ENCODE peak calls at places on chromosomes 7 and 10, in seven cellular contexts. One of them, this sample, is unnamed.

GRCh38 chr10:45008524-45009161 is 7.9 kb downstream of the ZNF22 start:
- DNase-seq in ovary: no peak
- DNase-seq in left lung: no peak
- DNase-seq in right lobe of liver: peak; percentile 47
- DNase-seq in heart left ventricle: no peak
- DNase-seq in heart right ventricle: no peak
- DNase-seq in transverse colon: no peak
- DNase-seq in this sample: no peak

GRCh38 chr7:127252380-127252718 is 392 bp downstream of the GRM8 start:
- DNase-seq in transverse colon: no peak
- DNase-seq in heart left ventricle: no peak
- DNase-seq in ovary: no peak
- DNase-seq in right lobe of liver: no peak
- DNase-seq in left lung: no peak
- DNase-seq in heart right ventricle: no peak
- DNase-seq in this sample: peak; percentile 56

GRCh38 chr10:119308089-119308488 is 100.7 kb downstream of the GRK5 start:
- DNase-seq in heart right ventricle: no peak
- DNase-seq in left lung: no peak
- DNase-seq in heart left ventricle: no peak
- DNase-seq in right lobe of liver: no peak
- DNase-seq in transverse colon: no peak
- DNase-seq in ovary: no peak
- DNase-seq in this sample: no peak

GRCh38 chr7:20598479-20599419 is 16.7 kb upstream of the ABCB5 start:
- DNase-seq in transverse colon: no peak
- DNase-seq in heart right ventricle: no peak
- DNase-seq in right lobe of liver: no peak
- DNase-seq in heart left ventricle: no peak
- DNase-seq in left lung: no peak
- DNase-seq in ovary: no peak
- DNase-seq in this sample: no peak

GRCh38 chr7:99839560-99840011 is 11.8 kb downstream of the CYP3A43 start:
- DNase-seq in ovary: no peak
- DNase-seq in heart right ventricle: no peak
- DNase-seq in heart left ventricle: no peak
- DNase-seq in transverse colon: peak; percentile 40
- DNase-seq in left lung: no peak
- DNase-seq in right lobe of liver: no peak
- DNase-seq in this sample: no peak

GRCh38 chr10:15379043-15379442 is 8.0 kb upstream of the FAM171A1 start:
- DNase-seq in heart right ventricle: no peak
- DNase-seq in transverse colon: no peak
- DNase-seq in ovary: no peak
- DNase-seq in left lung: no peak
- DNase-seq in right lobe of liver: no peak
- DNase-seq in heart left ventricle: no peak
- DNase-seq in this sample: no peak

GRCh38 chr7:46569117-46569433 is 648.0 kb upstream of the IGFBP3 start:
- DNase-seq in ovary: no peak
- DNase-seq in heart left ventricle: no peak
- DNase-seq in transverse colon: no peak
- DNase-seq in right lobe of liver: no peak
- DNase-seq in heart right ventricle: no peak
- DNase-seq in left lung: no peak
- DNase-seq in this sample: no peak

GRCh38 chr10:131726460-131726861 is 174.3 kb upstream of the PPP2R2D start:
- DNase-seq in transverse colon: no peak
- DNase-seq in ovary: peak; percentile 78
- DNase-seq in heart left ventricle: peak; percentile 45
- DNase-seq in heart right ventricle: peak; percentile 53
- DNase-seq in left lung: no peak
- DNase-seq in right lobe of liver: no peak
- DNase-seq in this sample: peak; percentile 31

GRCh38 chr7:28595081-28595480 is 182.8 kb downstream of the CREB5 start:
- DNase-seq in right lobe of liver: no peak
- DNase-seq in transverse colon: no peak
- DNase-seq in heart left ventricle: no peak
- DNase-seq in ovary: no peak
- DNase-seq in left lung: no peak
- DNase-seq in heart right ventricle: no peak
- DNase-seq in this sample: no peak

GRCh38 chr7:82358009-82358578 is 85.5 kb downstream of the CACNA2D1 start:
- DNase-seq in left lung: no peak
- DNase-seq in transverse colon: no peak
- DNase-seq in heart right ventricle: no peak
- DNase-seq in ovary: no peak
- DNase-seq in right lobe of liver: no peak
- DNase-seq in heart left ventricle: no peak
- DNase-seq in this sample: no peak

GRCh38 chr7:97118306-97118917 is 914 bp downstream of the SDHAF3 start:
- DNase-seq in right lobe of liver: no peak
- DNase-seq in ovary: no peak
- DNase-seq in heart left ventricle: no peak
- DNase-seq in left lung: no peak
- DNase-seq in transverse colon: no peak
- DNase-seq in heart right ventricle: no peak
- DNase-seq in this sample: no peak

GRCh38 chr10:121085386-121085785 is 234.2 kb downstream of the WDR11 start:
- DNase-seq in ovary: no peak
- DNase-seq in right lobe of liver: no peak
- DNase-seq in heart left ventricle: no peak
- DNase-seq in transverse colon: no peak
- DNase-seq in heart right ventricle: no peak
- DNase-seq in left lung: no peak
- DNase-seq in this sample: no peak

DNA sequence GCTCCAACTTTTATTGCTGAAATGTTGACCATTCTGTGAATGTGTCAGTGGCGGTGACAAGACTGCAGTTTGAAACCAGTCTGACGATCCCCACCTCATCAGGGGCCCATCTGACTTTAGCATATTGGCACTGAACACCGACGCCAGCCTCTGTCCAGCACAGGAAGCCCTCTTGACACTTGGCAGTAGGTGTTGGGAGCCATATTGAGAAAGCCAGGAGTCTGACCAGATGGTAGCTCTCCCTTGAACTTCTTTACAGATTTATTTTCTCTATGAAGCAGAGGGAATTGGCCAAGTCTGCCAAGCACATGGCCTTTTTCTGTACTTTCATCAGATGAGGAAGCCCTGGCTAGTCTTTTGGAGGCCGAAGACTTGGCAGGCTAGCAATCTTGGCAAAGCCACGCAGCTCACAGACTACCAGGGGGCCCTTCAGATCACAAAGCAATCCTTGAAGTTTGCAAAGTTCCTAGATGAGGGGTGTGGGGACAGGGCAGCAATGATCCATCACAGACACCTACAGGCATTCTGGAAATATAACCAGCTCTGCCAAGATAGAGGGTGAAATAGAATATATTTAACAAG is 490.4 kb downstream of the NEBL start:
- DNase-seq in transverse colon: no peak
- DNase-seq in heart left ventricle: no peak
- DNase-seq in left lung: no peak
- DNase-seq in right lobe of liver: no peak
- DNase-seq in ovary: no peak
- DNase-seq in heart right ventricle: no peak
- DNase-seq in this sample: no peak
- H3K9me3 ChIP-seq in transverse colon: no peaks in the 10 kb centered on the region
- H3K9me3 ChIP-seq in heart left ventricle: no peaks in the 10 kb centered on the region
- H3K9me3 ChIP-seq in left lung: peaks cover 4% of the 10 kb centered on the region
- H3K9me3 ChIP-seq in right lobe of liver: no peaks in the 10 kb centered on the region
- H3K9me3 ChIP-seq in ovary: no peaks in the 10 kb centered on the region
- H3K9me3 ChIP-seq in heart right ventricle: no peaks in the 10 kb centered on the region
- H3K9me3 ChIP-seq in this sample: no peaks in the 10 kb centered on the region

GRCh38 chr10:51369903-51370302 is 295.6 kb downstream of the PRKG1 start:
- DNase-seq in heart right ventricle: no peak
- DNase-seq in ovary: no peak
- DNase-seq in right lobe of liver: no peak
- DNase-seq in transverse colon: no peak
- DNase-seq in heart left ventricle: no peak
- DNase-seq in left lung: no peak
- DNase-seq in this sample: no peak

GRCh38 chr10:51371725-51372124 is 297.4 kb downstream of the PRKG1 start:
- DNase-seq in left lung: no peak
- DNase-seq in right lobe of liver: no peak
- DNase-seq in heart left ventricle: no peak
- DNase-seq in transverse colon: no peak
- DNase-seq in heart right ventricle: no peak
- DNase-seq in ovary: no peak
- DNase-seq in this sample: no peak

GRCh38 chr10:51367120-51367519 is 292.8 kb downstream of the PRKG1 start:
- DNase-seq in transverse colon: no peak
- DNase-seq in left lung: no peak
- DNase-seq in heart right ventricle: no peak
- DNase-seq in ovary: no peak
- DNase-seq in heart left ventricle: no peak
- DNase-seq in right lobe of liver: no peak
- DNase-seq in this sample: no peak

GRCh38 chr10:51366044-51366443 is 291.8 kb downstream of the PRKG1 start:
- DNase-seq in left lung: no peak
- DNase-seq in heart left ventricle: peak; percentile 45
- DNase-seq in right lobe of liver: no peak
- DNase-seq in ovary: no peak
- DNase-seq in transverse colon: no peak
- DNase-seq in heart right ventricle: no peak
- DNase-seq in this sample: no peak

GRCh38 chr10:51368943-51369342 is 294.7 kb downstream of the PRKG1 start:
- DNase-seq in right lobe of liver: no peak
- DNase-seq in heart left ventricle: no peak
- DNase-seq in heart right ventricle: no peak
- DNase-seq in transverse colon: no peak
- DNase-seq in left lung: no peak
- DNase-seq in ovary: no peak
- DNase-seq in this sample: no peak
- TF ChIP-seq CTCF in right lobe of liver: no peak
- TF ChIP-seq CTCF in heart left ventricle: no peak
- TF ChIP-seq CTCF in heart right ventricle: no peak
- TF ChIP-seq CTCF in transverse colon: no peak
- TF ChIP-seq CTCF in left lung: no peak
- TF ChIP-seq CTCF in ovary: no peak
- TF ChIP-seq CTCF in this sample: peak; percentile 8

DNA sequence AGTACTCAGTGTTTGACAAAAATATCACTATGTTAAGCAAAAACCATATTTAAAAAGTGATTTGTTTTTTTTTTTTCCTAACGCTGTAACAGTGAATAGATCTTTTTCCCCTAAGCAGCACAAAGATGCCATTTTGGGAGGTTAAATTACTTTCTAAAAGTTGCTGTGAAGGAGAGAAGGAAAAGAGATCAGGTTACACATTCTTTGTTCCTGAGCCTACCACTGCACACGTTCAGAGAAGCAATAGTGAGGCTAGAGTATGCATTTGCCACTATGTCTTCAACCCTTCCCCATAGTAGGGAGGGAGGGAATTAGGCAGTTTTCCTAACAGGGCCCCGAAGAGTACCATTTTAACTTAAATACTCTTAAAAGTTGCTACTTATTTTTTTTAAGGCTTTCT is 38.9 kb downstream of the BMPR1A start:
- DNase-seq in transverse colon: no peak
- DNase-seq in heart left ventricle: no peak
- DNase-seq in right lobe of liver: no peak
- DNase-seq in ovary: no peak
- DNase-seq in left lung: no peak
- DNase-seq in heart right ventricle: no peak
- DNase-seq in this sample: no peak
- H3K4me3 ChIP-seq in transverse colon: no peak overlapping the region
- H3K4me3 ChIP-seq in heart left ventricle: no peak overlapping the region
- H3K4me3 ChIP-seq in right lobe of liver: no peak overlapping the region
- H3K4me3 ChIP-seq in ovary: no peak overlapping the region
- H3K4me3 ChIP-seq in left lung: no peak overlapping the region
- H3K4me3 ChIP-seq in heart right ventricle: no peak overlapping the region
- H3K4me3 ChIP-seq in this sample: no peak overlapping the region

DNA sequence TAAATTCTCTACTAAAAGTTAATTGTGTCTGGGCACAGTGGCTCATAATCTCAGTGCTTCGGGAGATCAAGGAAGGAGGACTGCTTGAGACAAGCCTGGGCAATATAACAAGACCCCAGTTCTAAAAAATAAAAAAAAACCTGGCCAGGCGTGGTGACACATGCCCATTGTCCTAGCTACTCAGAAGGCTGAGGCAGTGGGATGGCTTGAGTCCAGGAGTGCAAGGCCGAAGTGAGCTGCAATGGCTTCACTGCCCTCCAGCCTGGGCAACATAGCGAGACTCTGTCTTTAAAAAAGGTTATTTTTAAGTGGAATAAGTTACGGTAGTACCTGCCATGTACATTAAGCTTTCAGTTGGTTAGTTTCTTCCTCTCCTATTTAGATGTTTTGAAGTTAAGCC is 28.9 kb downstream of the CDK14 start:
- DNase-seq in right lobe of liver: no peak
- DNase-seq in transverse colon: no peak
- DNase-seq in heart right ventricle: no peak
- DNase-seq in left lung: no peak
- DNase-seq in ovary: no peak
- DNase-seq in heart left ventricle: peak; percentile 27
- DNase-seq in this sample: no peak
- H3K9me3 ChIP-seq in right lobe of liver: no peaks in the 10 kb centered on the region
- H3K9me3 ChIP-seq in transverse colon: no peaks in the 10 kb centered on the region
- H3K9me3 ChIP-seq in heart right ventricle: no peaks in the 10 kb centered on the region
- H3K9me3 ChIP-seq in left lung: no peaks in the 10 kb centered on the region
- H3K9me3 ChIP-seq in ovary: no peaks in the 10 kb centered on the region
- H3K9me3 ChIP-seq in heart left ventricle: no peaks in the 10 kb centered on the region
- H3K9me3 ChIP-seq in this sample: no peaks in the 10 kb centered on the region

GRCh38 chr7:151125459-151125834 is 39.2 kb downstream of the AGAP3 start:
- DNase-seq in right lobe of liver: no peak
- DNase-seq in ovary: no peak
- DNase-seq in transverse colon: peak; percentile 64
- DNase-seq in heart right ventricle: peak; percentile 66
- DNase-seq in heart left ventricle: peak; percentile 69
- DNase-seq in left lung: no peak
- DNase-seq in this sample: peak; percentile 43
- TF ChIP-seq CTCF in right lobe of liver: no peak
- TF ChIP-seq CTCF in ovary: no peak
- TF ChIP-seq CTCF in transverse colon: no peak
- TF ChIP-seq CTCF in heart right ventricle: peak; percentile 29
- TF ChIP-seq CTCF in heart left ventricle: peak; percentile 40
- TF ChIP-seq CTCF in left lung: no peak
- TF ChIP-seq CTCF in this sample: no peak

GRCh38 chr7:98616381-98617050 is 569 bp upstream of the NPTX2 start:
- DNase-seq in heart left ventricle: no peak
- DNase-seq in right lobe of liver: no peak
- DNase-seq in left lung: no peak
- DNase-seq in heart right ventricle: no peak
- DNase-seq in ovary: no peak
- DNase-seq in transverse colon: no peak
- DNase-seq in this sample: no peak

GRCh38 chr7:98617960-98618418 is 904 bp downstream of the NPTX2 start:
- DNase-seq in transverse colon: no peak
- DNase-seq in ovary: no peak
- DNase-seq in right lobe of liver: no peak
- DNase-seq in left lung: no peak
- DNase-seq in heart left ventricle: no peak
- DNase-seq in heart right ventricle: no peak
- DNase-seq in this sample: no peak

GRCh38 chr7:98619450-98620321 is 2.6 kb downstream of the NPTX2 start:
- DNase-seq in right lobe of liver: peak; percentile 95
- DNase-seq in left lung: no peak
- DNase-seq in transverse colon: no peak
- DNase-seq in heart left ventricle: peak; percentile 62
- DNase-seq in ovary: no peak
- DNase-seq in heart right ventricle: no peak
- DNase-seq in this sample: peak; percentile 87

GRCh38 chr7:98617051-98617959 is at the start of gene NPTX2:
- DNase-seq in heart right ventricle: peak; percentile 59
- DNase-seq in right lobe of liver: no peak
- DNase-seq in left lung: no peak
- DNase-seq in heart left ventricle: peak; percentile 61
- DNase-seq in transverse colon: peak; percentile 18
- DNase-seq in ovary: no peak
- DNase-seq in this sample: peak; percentile 90

GRCh38 chr7:98618786-98619185 is 1.7 kb downstream of the NPTX2 start:
- DNase-seq in heart left ventricle: no peak
- DNase-seq in heart right ventricle: no peak
- DNase-seq in transverse colon: no peak
- DNase-seq in right lobe of liver: peak; percentile 71
- DNase-seq in left lung: no peak
- DNase-seq in ovary: no peak
- DNase-seq in this sample: peak; percentile 63
- H3K4me3 ChIP-seq in heart left ventricle: no peak overlapping the region
- H3K4me3 ChIP-seq in heart right ventricle: no peak overlapping the region
- H3K4me3 ChIP-seq in transverse colon: no peak overlapping the region
- H3K4me3 ChIP-seq in right lobe of liver: no peak overlapping the region
- H3K4me3 ChIP-seq in left lung: no peak overlapping the region
- H3K4me3 ChIP-seq in ovary: no peak overlapping the region
- H3K4me3 ChIP-seq in this sample: peak overlapping the region; percentile 22